ENCODE peak calls at places on chromosome 6, in eight cellular contexts. Y is stimulated activated naive B cell treated with anti-CD40 and anti-IgM and Interleukin-4, amounts not matched to agents 10 μg/mL and 1 μg/mL and 100 μg/mL, for 72 hours; D is right cardiac atrium; G is HEK293T; W is hypothalamus; S is astrocyte of the cerebellum; F is kidney; V is left ventricle myocardium inferior. J is an unnamed sample.

GRCh38 chr6:9646346-9647042 is 768.4 kb downstream of the TFAP2A start:
- DNase-seq in Y (no peak), D (peak; percentile 37), G (no peak), W (no peak), S (peak; percentile 2), F (no peak), V (no peak), J (no peak)

GRCh38 chr6:37690964-37691735 is 6.5 kb downstream of the MDGA1 start:
- DNase-seq in Y (no peak), D (no peak), G (no peak), W (no peak), S (no peak), F (no peak), V (no peak), J (no peak)

GRCh38 chr6:30814137-30815084 is 69.9 kb upstream of the DDR1 start:
- DNase-seq in Y (no peak), D (no peak), G (no peak), W (no peak), S (no peak), F (no peak), V (no peak), J (peak; percentile 67)

GRCh38 chr6:5214570-5215052 is 46.1 kb downstream of the LYRM4 start:
- DNase-seq in Y (peak; percentile 4), D (peak; percentile 74), G (peak; percentile 72), W (no peak), S (no peak), F (no peak), V (peak; percentile 48), J (peak; percentile 69)

GRCh38 chr6:35042041-35042440 is 99.1 kb downstream of the TCP11 start:
- DNase-seq in Y (no peak), D (no peak), G (no peak), W (no peak), S (no peak), F (no peak), V (no peak), J (no peak)

GRCh38 chr6:132246632-132247270 is 154.5 kb downstream of the MOXD1 start:
- DNase-seq in Y (no peak), D (no peak), G (no peak), W (no peak), S (no peak), F (peak; percentile 52), V (no peak), J (no peak)

GRCh38 chr6:137931849-137932465 is 64.9 kb downstream of the TNFAIP3 start:
- DNase-seq in Y (no peak), D (no peak), G (no peak), W (no peak), S (no peak), F (no peak), V (no peak), J (no peak)

GRCh38 chr6:24972551-24972950 is 36.8 kb upstream of the RIPOR2 start:
- DNase-seq in Y (no peak), D (no peak), G (no peak), W (no peak), S (no peak), F (no peak), V (no peak), J (no peak)

GRCh38 chr6:20366082-20366834 is 35.4 kb upstream of the E2F3 start:
- DNase-seq in Y (no peak), D (no peak), G (no peak), W (no peak), S (no peak), F (no peak), V (no peak), J (no peak)

GRCh38 chr6:87473419-87473903 is 687 bp downstream of the SLC35A1 start:
- DNase-seq in Y (no peak), D (no peak), G (no peak), W (no peak), S (peak; percentile 23), F (no peak), V (no peak), J (no peak)

J was measured in adrenal gland.